ENCODE peak calls at places on chromosomes 16 and 17, in nine cellular contexts. B is thoracic aorta, D is AG10803, Y is stomach, N is fibroblast of the aortic adventitia, O is lower leg skin, V is HFF-Myc, U is AG09309, W is breast epithelium. P is an unnamed sample.

GRCh38 chr17:38815576-38816193 is 9.4 kb downstream of the CWC25 start:
- DNase-seq in B (no peak), D (peak; percentile 68), Y (no peak), N (peak; percentile 44), O (no peak), V (no peak), U (peak; percentile 56), W (no peak), P (peak; percentile 85)

GRCh38 chr17:10771142-10771541 is 32.8 kb downstream of the TMEM238L start:
- DNase-seq in B (no peak), D (no peak), Y (no peak), N (no peak), O (peak; percentile 53), V (no peak), U (no peak), W (peak; percentile 3), P (no peak)

GRCh38 chr16:68902376-68903345 is 59.3 kb downstream of the TANGO6 start:
- DNase-seq in B (no peak), D (peak; percentile 42), Y (no peak), N (peak; percentile 74), O (peak; percentile 53), V (no peak), U (peak; percentile 18), W (no peak), P (peak; percentile 72)

GRCh38 chr17:859461-860195 is 77.5 kb downstream of the MRM3 start:
- DNase-seq in B (no peak), D (no peak), Y (no peak), N (peak; percentile 43), O (no peak), V (no peak), U (no peak), W (no peak), P (peak; percentile 4)

GRCh38 chr17:21816592-21817567 is 124.6 kb downstream of the KCNJ18 start:
- DNase-seq in B (no peak), D (no peak), Y (no peak), N (no peak), O (peak; percentile 70), V (no peak), U (no peak), W (no peak), P (no peak)

GRCh38 chr17:8393470-8394231 is 4.0 kb downstream of the RNF222 start:
- DNase-seq in B (no peak), D (no peak), Y (no peak), N (no peak), O (peak; percentile 77), V (no peak), U (no peak), W (no peak), P (peak; percentile 27)

GRCh38 chr16:11258553-11259287 is 2.7 kb upstream of the SOCS1 start:
- DNase-seq in B (no peak), D (peak; percentile 50), Y (peak; percentile 83), N (peak; percentile 35), O (peak; percentile 92), V (no peak), U (no peak), W (peak; percentile 60), P (peak; percentile 6)

GRCh38 chr17:77769762-77770161 is 188.7 kb upstream of the TNRC6C start:
- DNase-seq in B (no peak), D (no peak), Y (no peak), N (no peak), O (no peak), V (no peak), U (no peak), W (peak; percentile 63), P (no peak)

DNA sequence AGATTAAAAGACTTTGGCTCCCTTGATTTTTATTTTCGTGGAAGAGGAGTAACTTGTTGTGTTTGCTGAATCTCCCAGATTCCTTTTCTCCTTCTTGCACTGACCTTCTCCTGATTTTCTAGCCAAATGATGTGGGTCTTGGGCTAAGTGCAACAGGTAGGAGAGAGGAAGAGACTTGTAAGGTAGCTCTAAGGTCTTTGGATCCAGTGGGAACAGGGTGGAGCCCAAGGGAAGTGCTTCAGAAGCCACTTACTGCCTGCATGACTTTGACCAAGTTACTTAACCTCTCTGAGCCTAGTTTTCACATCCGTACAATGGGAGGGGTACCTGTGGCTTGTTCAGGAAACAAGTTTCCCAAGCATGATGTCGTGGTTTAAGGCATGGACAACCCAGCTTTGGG is 111.3 kb upstream of the IRX3 start:
- DNase-seq in B (no peak), D (no peak), Y (no peak), N (no peak), O (no peak), V (no peak), U (no peak), W (no peak), P (no peak)
- H3K4me3 ChIP-seq in B (no peak overlapping the region), D (no peak overlapping the region), Y (no peak overlapping the region), N (no peak overlapping the region), O (no peak overlapping the region), V (no peak overlapping the region), U (no peak overlapping the region), W (no peak overlapping the region), P (no peak overlapping the region)

GRCh38 chr16:57276596-57276995 is 7.9 kb downstream of the PLLP start:
- DNase-seq in B (no peak), D (no peak), Y (no peak), N (peak; percentile 35), O (no peak), V (no peak), U (no peak), W (no peak), P (peak; percentile 39)
- TF ChIP-seq CTCF in B (no peak), D (no peak), Y (no peak), N (no peak), O (no peak), V (no peak), U (no peak), W (no peak), P (no peak)

GRCh38 chr16:12739738-12740137 is 63.9 kb downstream of the CPPED1 start:
- DNase-seq in B (no peak), D (no peak), Y (no peak), N (no peak), O (no peak), V (no peak), U (no peak), W (no peak), P (no peak)

GRCh38 chr16:12747261-12747660 is 56.4 kb downstream of the CPPED1 start:
- DNase-seq in B (no peak), D (no peak), Y (no peak), N (no peak), O (no peak), V (no peak), U (no peak), W (no peak), P (no peak)

GRCh38 chr16:12741176-12741575 is 62.5 kb downstream of the CPPED1 start:
- DNase-seq in B (no peak), D (no peak), Y (no peak), N (no peak), O (no peak), V (no peak), U (no peak), W (no peak), P (no peak)

GRCh38 chr16:12749076-12749475 is 54.6 kb downstream of the CPPED1 start:
- DNase-seq in B (no peak), D (peak; percentile 37), Y (no peak), N (no peak), O (no peak), V (no peak), U (no peak), W (no peak), P (no peak)

GRCh38 chr16:12744860-12745259 is 58.8 kb downstream of the CPPED1 start:
- DNase-seq in B (no peak), D (no peak), Y (no peak), N (no peak), O (no peak), V (no peak), U (no peak), W (no peak), P (no peak)
- H3K4me3 ChIP-seq in B (no peak overlapping the region), D (no peak overlapping the region), Y (no peak overlapping the region), N (no peak overlapping the region), O (no peak overlapping the region), V (no peak overlapping the region), U (no peak overlapping the region), W (no peak overlapping the region), P (no peak overlapping the region)

GRCh38 chr16:30083216-30084055 is 7.6 kb downstream of the PPP4C start:
- DNase-seq in B (no peak), D (no peak), Y (no peak), N (no peak), O (no peak), V (no peak), U (no peak), W (no peak), P (no peak)
- TF ChIP-seq CTCF in B (no peak), D (no peak), Y (no peak), N (no peak), O (no peak), V (no peak), U (no peak), W (no peak), P (no peak)

GRCh38 chr17:74862919-74863318 is 3.2 kb upstream of the GRIN2C start:
- DNase-seq in B (no peak), D (no peak), Y (no peak), N (no peak), O (no peak), V (no peak), U (no peak), W (no peak), P (no peak)
- H3K4me3 ChIP-seq in B (no peak overlapping the region), D (no peak overlapping the region), Y (no peak overlapping the region), N (no peak overlapping the region), O (no peak overlapping the region), V (no peak overlapping the region), U (no peak overlapping the region), W (no peak overlapping the region), P (no peak overlapping the region)

DNA sequence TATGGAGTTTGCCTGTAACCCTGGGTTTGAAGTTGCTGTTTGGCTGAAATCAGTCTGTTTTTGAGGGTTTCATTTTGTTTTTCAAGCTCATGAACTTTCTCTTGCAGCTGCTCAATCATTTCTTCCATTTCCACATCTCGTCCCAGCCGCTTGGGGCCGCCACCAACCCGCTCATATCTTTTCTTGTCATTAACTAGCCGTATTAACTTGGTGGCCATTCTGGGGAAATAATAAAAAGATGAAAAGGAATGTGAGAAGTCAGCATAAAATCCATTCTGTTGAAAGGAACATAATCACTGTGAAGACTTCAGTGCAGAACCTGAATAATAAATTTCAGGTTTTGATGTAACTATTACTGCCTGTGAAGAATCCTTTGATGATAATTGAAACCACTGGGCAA is 11.5 kb downstream of the RPGRIP1L start:
- DNase-seq in B (no peak), D (no peak), Y (no peak), N (no peak), O (no peak), V (no peak), U (no peak), W (no peak), P (peak; percentile 22)
- TF ChIP-seq CTCF in B (no peak), D (no peak), Y (no peak), N (no peak), O (no peak), V (no peak), U (no peak), W (no peak), P (no peak)

GRCh38 chr16:50526796-50527195 is 21.4 kb upstream of the NKD1 start:
- DNase-seq in B (no peak), D (no peak), Y (no peak), N (no peak), O (peak; percentile 68), V (no peak), U (no peak), W (no peak), P (no peak)
- H3K4me3 ChIP-seq in B (no peak overlapping the region), D (no peak overlapping the region), Y (no peak overlapping the region), N (no peak overlapping the region), O (no peak overlapping the region), V (no peak overlapping the region), U (no peak overlapping the region), W (no peak overlapping the region), P (no peak overlapping the region)

GRCh38 chr17:44581868-44582267 is 24.6 kb downstream of the FZD2 start:
- DNase-seq in B (no peak), D (no peak), Y (no peak), N (no peak), O (no peak), V (no peak), U (no peak), W (no peak), P (peak; percentile 32)
- TF ChIP-seq CTCF in B (no peak), D (peak; percentile 32), Y (no peak), N (peak; percentile 39), O (no peak), V (peak; percentile 34), U (peak; percentile 35), W (no peak), P (peak; percentile 33)

P was measured in cardiac fibroblast.